ENCODE peak calls at places on chromosomes 11 and 22, in four cellular contexts. E is B cell; M is stimulated activated CD8-positive, alpha-beta memory T cell treated with anti-CD3 and anti-CD28 coated beads, Interleukin-15, amount 100 ng/mL, for 1 hour; Q is stimulated activated naive CD8-positive, alpha-beta T cell treated with anti-CD3 and anti-CD28 coated beads, Interleukin-15, Interleukin-2, amounts not matched to agents 100 U/mL and 50 U/mL, for 24 hours. I is an unnamed sample.

GRCh38 chr22:27132896-27133500 is 475.6 kb downstream of the MIAT start:
- DNase-seq in E (no peak), M (no peak), Q (no peak), I (no peak)

GRCh38 chr11:119267645-119268044 is 49.3 kb downstream of the MCAM start:
- DNase-seq in E (no peak), M (no peak), Q (no peak), I (no peak)

GRCh38 chr11:3159296-3160190 is 5.6 kb downstream of the OSBPL5 start:
- DNase-seq in E (no peak), M (no peak), Q (no peak), I (no peak)

GRCh38 chr11:123474994-123475393 is 44.9 kb downstream of the GRAMD1B start:
- DNase-seq in E (no peak), M (no peak), Q (no peak), I (no peak)

GRCh38 chr11:122197055-122197987 is 81.3 kb upstream of the BLID start:
- DNase-seq in E (no peak), M (no peak), Q (no peak), I (no peak)

GRCh38 chr11:85823816-85824215 is 12.9 kb upstream of the SYTL2 start:
- DNase-seq in E (no peak), M (peak; percentile 32), Q (no peak), I (peak; percentile 37)

GRCh38 chr11:130383363-130384168 is 44.8 kb downstream of the ADAMTS8 start:
- DNase-seq in E (no peak), M (no peak), Q (no peak), I (no peak)

GRCh38 chr11:114762437-114762836 is 84.1 kb downstream of the NXPE2 start:
- DNase-seq in E (no peak), M (no peak), Q (no peak), I (peak; percentile 9)

GRCh38 chr11:103798029-103798428 is 238.4 kb upstream of the DDI1 start:
- DNase-seq in E (no peak), M (no peak), Q (no peak), I (no peak)

GRCh38 chr11:64241430-64242153 is 697 bp downstream of the FKBP2 start:
- DNase-seq in E (peak; percentile 99), M (peak; percentile 99), Q (peak; percentile 100), I (peak; percentile 100)

GRCh38 chr11:2376751-2377451 is at the start of gene CD81:
- DNase-seq in E (peak; percentile 67), M (no peak), Q (peak; percentile 73), I (peak; percentile 66)

GRCh38 chr11:8253566-8253965 is 10.1 kb downstream of the LMO1 start:
- DNase-seq in E (peak; percentile 19), M (no peak), Q (no peak), I (no peak)

GRCh38 chr11:61020706-61021235 is 49.3 kb downstream of the CD6 start:
- DNase-seq in E (no peak), M (no peak), Q (no peak), I (no peak)

GRCh38 chr11:74615988-74616387 is 23.6 kb downstream of the POLD3 start:
- DNase-seq in E (no peak), M (no peak), Q (no peak), I (no peak)

GRCh38 chr11:64724863-64725535 is 2.0 kb upstream of the NRXN2 start:
- DNase-seq in E (no peak), M (no peak), Q (no peak), I (no peak)

GRCh38 chr11:65491614-65492386 is 7.0 kb upstream of the MALAT1 start:
- DNase-seq in E (no peak), M (no peak), Q (peak; percentile 48), I (no peak)

GRCh38 chr11:128776434-128777284 is 82.8 kb downstream of the FLI1 start:
- DNase-seq in E (no peak), M (no peak), Q (peak; percentile 37), I (peak; percentile 22)

GRCh38 chr22:49570032-49570848 is 257.4 kb downstream of the BRD1 start:
- DNase-seq in E (no peak), M (no peak), Q (no peak), I (no peak)

GRCh38 chr11:71383461-71383860 is 64.7 kb downstream of the DHCR7 start:
- DNase-seq in E (peak; percentile 64), M (no peak), Q (no peak), I (no peak)

GRCh38 chr11:111417766-111418435 is 38.8 kb upstream of the POU2AF1 start:
- DNase-seq in E (peak; percentile 79), M (no peak), Q (peak; percentile 28), I (no peak)

GRCh38 chr11:3867209-3868071 is 12.0 kb downstream of the STIM1 start:
- DNase-seq in E (no peak), M (no peak), Q (peak; percentile 30), I (peak; percentile 26)

GRCh38 chr11:71507102-71507501 is 20.0 kb upstream of the KRTAP5-7 start:
- DNase-seq in E (no peak), M (no peak), Q (no peak), I (no peak)

GRCh38 chr22:31647066-31647465 is 14.9 kb downstream of the PISD start:
- DNase-seq in E (no peak), M (no peak), Q (no peak), I (no peak)

GRCh38 chr11:80593981-80594380 is 1153.2 kb upstream of the TENM4 start:
- DNase-seq in E (no peak), M (no peak), Q (no peak), I (no peak)

GRCh38 chr11:71420455-71421241 is 27.5 kb downstream of the DHCR7 start:
- DNase-seq in E (no peak), M (no peak), Q (peak; percentile 19), I (no peak)

GRCh38 chr22:26707090-26707489 is 49.7 kb downstream of the MIAT start:
- DNase-seq in E (no peak), M (no peak), Q (no peak), I (no peak)

GRCh38 chr11:1564535-1565172 is 7.4 kb downstream of the DUSP8 start:
- DNase-seq in E (no peak), M (no peak), Q (no peak), I (no peak)

GRCh38 chr11:35235944-35236666 is 97.1 kb downstream of the CD44 start:
- DNase-seq in E (no peak), M (peak; percentile 42), Q (peak; percentile 72), I (peak; percentile 66)

GRCh38 chr22:44671742-44672141 is 30.3 kb upstream of the PRR5 start:
- DNase-seq in E (no peak), M (no peak), Q (no peak), I (no peak)

I was measured in activated naive CD8-positive, alpha-beta T cell treated with anti-CD3 and anti-CD28 coated beads for 36 hours.